ENCODE peak calls at places on chromosomes 13 and 19, in eight cellular contexts. R is neural crest cell, L is astrocyte of the spinal cord, O is Panc1, E is cardiac fibroblast, V is AG10803, F is endothelial cell, H is psoas muscle. S is an unnamed sample.

GRCh38 chr19:13850910-13851753 is 25.8 kb upstream of the NANOS3 start:
- DNase-seq in E (peak), L (peak), F (no peak), O (no peak), V (peak), R (no peak), H (peak), S (no peak)

GRCh38 chr19:54207908-54208783 is 7.5 kb downstream of the RPS9 start:
- DNase-seq in L (peak), F (no peak), O (no peak), E (peak), R (no peak), V (peak), H (no peak), S (no peak)

GRCh38 chr19:10769533-10770491 is 51.9 kb downstream of the DNM2 start:
- DNase-seq in E (peak), V (peak), O (no peak), F (peak), R (no peak), L (no peak), H (peak), S (peak)

GRCh38 chr19:38670921-38671398 is 23.5 kb downstream of the ACTN4 start:
- DNase-seq in L (no peak), F (no peak), V (peak), H (no peak), R (no peak), O (no peak), E (no peak), S (no peak)

GRCh38 chr13:20801704-20802103 is 27.9 kb upstream of the EEF1AKMT1 start:
- DNase-seq in R (no peak), L (no peak), V (no peak), H (no peak), O (no peak), E (no peak), F (no peak), S (no peak)

GRCh38 chr19:35223084-35223790 is 5.3 kb downstream of the FAM187B start:
- DNase-seq in L (no peak), O (no peak), V (no peak), F (no peak), H (no peak), E (no peak), R (no peak), S (no peak)

GRCh38 chr13:51684076-51684475 is 99.8 kb downstream of the WDFY2 start:
- DNase-seq in H (no peak), L (peak), O (no peak), E (peak), V (peak), R (no peak), F (no peak), S (no peak)

GRCh38 chr19:42199440-42200115 is 17.9 kb downstream of the DEDD2 start:
- DNase-seq in V (no peak), H (peak), L (no peak), E (no peak), F (no peak), O (no peak), R (no peak), S (no peak)

GRCh38 chr13:40094056-40094455 is 438.6 kb downstream of the COG6 start:
- DNase-seq in L (no peak), O (no peak), H (no peak), E (no peak), V (no peak), R (no peak), F (no peak), S (no peak)

GRCh38 chr13:40565282-40566148 is 100.9 kb downstream of the FOXO1 start:
- DNase-seq in O (no peak), R (no peak), E (no peak), L (no peak), V (no peak), H (no peak), F (no peak), S (no peak)

GRCh38 chr13:77014906-77015685 is 11.9 kb downstream of the FBXL3 start:
- DNase-seq in F (no peak), L (no peak), V (no peak), R (no peak), H (no peak), O (no peak), E (no peak), S (no peak)

GRCh38 chr13:44237276-44237767 is 136.3 kb upstream of the SERP2 start:
- DNase-seq in H (peak), L (peak), E (peak), R (no peak), F (peak), O (no peak), V (peak), S (no peak)

GRCh38 chr19:6350688-6351087 is 10.6 kb upstream of the CLPP start:
- DNase-seq in V (no peak), O (no peak), L (no peak), H (no peak), F (no peak), E (no peak), R (no peak), S (no peak)

GRCh38 chr13:93201992-93202558 is 24.5 kb upstream of the GPC6 start:
- DNase-seq in E (no peak), O (no peak), L (no peak), H (no peak), V (no peak), F (no peak), R (no peak), S (no peak)

GRCh38 chr13:93318538-93318937 is 91.9 kb downstream of the GPC6 start:
- DNase-seq in V (no peak), F (peak), E (peak), L (no peak), R (no peak), H (no peak), O (no peak), S (no peak)

GRCh38 chr19:54415901-54416621 is 797 bp downstream of the TTYH1 start:
- DNase-seq in V (no peak), H (no peak), O (no peak), E (no peak), R (no peak), F (no peak), L (no peak), S (no peak)

GRCh38 chr13:23763328-23763727 is 125.9 kb downstream of the MIPEP start:
- DNase-seq in L (no peak), E (no peak), V (no peak), F (no peak), H (no peak), R (no peak), O (no peak), S (no peak)

GRCh38 chr13:108496364-108497215 is 132.8 kb upstream of the MYO16 start:
- DNase-seq in H (no peak), E (peak), O (no peak), L (peak), F (peak), V (no peak), R (peak), S (peak)
- TF ChIP-seq CTCF in H (no peak), E (no peak), O (no peak), L (no peak), F (no peak), V (no peak), R (no peak), S (no peak)

DNA sequence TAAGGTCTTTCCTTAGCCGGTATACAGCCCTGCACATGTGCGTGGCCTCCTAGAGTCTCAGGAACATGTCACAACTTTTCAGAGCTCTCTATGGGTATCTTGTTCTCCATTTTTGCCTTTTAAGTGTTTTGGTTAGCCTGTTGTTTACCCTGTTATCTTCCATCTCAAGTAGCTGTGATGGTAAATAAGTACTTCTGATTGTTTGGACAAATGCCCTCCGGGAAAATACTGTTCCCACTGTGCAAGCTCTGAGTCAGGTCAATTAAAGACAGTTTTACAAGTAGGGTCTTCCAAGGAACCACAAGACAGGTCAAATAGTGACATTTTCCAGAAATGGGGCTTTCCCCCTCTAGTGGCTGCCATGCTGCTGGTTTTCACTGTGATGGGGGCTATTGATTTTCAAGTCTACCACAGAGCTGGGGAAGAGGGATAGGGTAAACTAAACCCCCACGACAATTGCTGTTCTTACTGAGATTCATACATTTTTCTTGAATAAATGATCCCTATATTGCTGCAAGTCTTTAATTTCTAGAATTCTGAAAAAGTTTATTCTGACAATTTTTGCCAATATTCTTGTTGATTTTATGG is 109.5 kb downstream of the TM9SF2 start:
- DNase-seq in O (no peak), F (no peak), V (no peak), E (no peak), L (no peak), R (no peak), H (no peak), S (no peak)
- TF ChIP-seq CTCF in O (peak), F (no peak), V (no peak), E (peak), L (peak), R (peak), H (no peak), S (no peak)

GRCh38 chr19:55500368-55500952 is 12.2 kb downstream of the SSC5D start:
- DNase-seq in E (no peak), H (no peak), F (no peak), V (no peak), R (no peak), O (no peak), L (no peak), S (no peak)

GRCh38 chr19:55504981-55505380 is 16.7 kb downstream of the SSC5D start:
- DNase-seq in V (no peak), R (no peak), H (no peak), E (no peak), F (no peak), O (no peak), L (no peak), S (no peak)

GRCh38 chr19:55502197-55502952 is 14.1 kb downstream of the SSC5D start:
- DNase-seq in F (no peak), R (no peak), L (no peak), V (no peak), H (no peak), O (no peak), E (no peak), S (no peak)

GRCh38 chr19:55504252-55504603 is 16.0 kb downstream of the SSC5D start:
- DNase-seq in F (no peak), E (no peak), R (no peak), O (no peak), L (no peak), H (no peak), V (no peak), S (no peak)

DNA sequence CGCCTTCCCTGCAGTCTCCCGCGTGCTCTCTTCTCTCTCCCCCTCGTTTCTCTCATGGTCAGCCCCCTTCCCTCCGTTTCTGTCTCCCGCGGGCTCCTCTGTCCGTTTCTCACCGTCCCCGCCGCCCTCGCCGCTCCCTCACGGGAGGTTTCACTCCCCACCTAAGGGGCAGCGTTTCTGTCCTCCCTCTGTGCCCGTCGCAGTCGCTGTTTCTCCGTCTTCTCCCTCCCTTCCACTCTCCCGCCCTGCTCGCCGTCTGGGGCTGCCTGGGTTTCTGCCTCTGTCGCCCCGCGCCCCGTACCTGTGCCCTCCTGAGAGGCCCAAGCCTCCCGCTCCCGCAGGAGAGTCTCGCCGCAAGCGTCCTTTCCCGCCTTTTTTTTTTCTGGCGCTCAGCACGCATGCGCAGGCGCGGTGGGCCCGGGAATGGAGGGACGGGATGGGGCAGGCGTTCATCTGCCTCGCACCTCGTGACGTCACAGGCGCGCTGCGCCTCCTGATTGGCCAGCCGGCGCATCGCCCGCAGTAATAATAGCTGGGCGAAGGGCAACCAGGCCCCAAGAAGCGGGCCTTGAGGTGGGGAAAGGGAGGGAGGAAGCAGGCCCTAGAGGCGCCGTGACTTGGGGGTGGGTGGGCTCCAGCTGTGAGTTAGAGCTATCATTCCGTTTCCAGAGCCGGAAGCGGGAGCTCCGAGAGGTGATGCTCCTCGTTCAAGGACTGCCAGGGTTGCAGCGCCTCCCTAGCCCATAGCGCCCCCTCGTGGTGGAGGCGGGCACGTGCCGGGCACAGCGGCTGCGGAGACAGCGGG is 15.4 kb downstream of the SSC5D start:
- DNase-seq in V (peak), R (peak), F (peak), O (peak), E (peak), L (peak), H (peak), S (peak)
- TF ChIP-seq CTCF in V (peak), R (peak), F (peak), O (peak), E (peak), L (peak), H (peak), S (peak)

DNA sequence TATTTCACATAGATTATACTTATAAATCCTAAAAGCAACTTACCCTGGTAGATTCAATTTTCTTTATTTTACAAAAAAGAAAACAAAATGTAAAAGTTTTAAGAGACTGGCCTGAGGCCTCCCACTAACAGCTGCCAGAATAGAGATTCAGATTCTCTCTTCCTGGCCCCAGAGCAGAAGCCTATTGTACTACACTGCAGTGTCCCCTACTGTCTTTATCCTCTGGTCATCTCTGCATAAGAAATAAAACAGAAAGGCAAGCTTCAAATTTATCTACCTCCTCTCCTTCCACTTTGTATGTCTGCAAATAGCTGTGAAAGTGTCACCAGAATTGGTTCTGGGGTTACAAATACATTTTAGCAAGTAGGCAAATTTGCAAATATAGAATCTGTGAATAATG is 1004.1 kb upstream of the PCDH9 start:
- DNase-seq in R (no peak), L (peak), H (no peak), E (peak), V (no peak), O (no peak), F (no peak), S (no peak)
- TF ChIP-seq CTCF in R (no peak), L (peak), H (no peak), E (no peak), V (no peak), O (peak), F (no peak), S (no peak)

DNA sequence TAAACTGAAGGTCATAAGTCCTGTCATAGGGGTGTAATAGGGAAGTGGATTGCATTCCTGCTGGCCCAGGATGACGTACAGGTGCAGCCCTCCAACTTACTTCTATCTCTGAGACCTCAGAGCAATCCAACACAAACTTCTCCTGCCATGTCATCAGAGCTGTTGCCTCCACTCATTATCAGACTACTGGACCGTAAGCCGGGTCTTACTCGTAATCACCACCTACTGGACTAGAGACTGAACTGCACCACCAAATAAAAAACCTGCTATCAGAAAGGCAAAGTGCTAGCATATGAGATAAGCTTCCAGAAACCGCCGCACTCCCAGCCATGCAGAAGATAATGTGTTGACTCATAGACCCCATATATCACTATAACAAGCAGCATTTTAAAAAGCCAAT is 102.1 kb downstream of the SLITRK1 start:
- DNase-seq in O (peak), R (no peak), F (peak), L (peak), H (no peak), V (peak), E (peak), S (peak)
- TF ChIP-seq CTCF in O (peak), R (peak), F (peak), L (peak), H (no peak), V (peak), E (peak), S (peak)

DNA sequence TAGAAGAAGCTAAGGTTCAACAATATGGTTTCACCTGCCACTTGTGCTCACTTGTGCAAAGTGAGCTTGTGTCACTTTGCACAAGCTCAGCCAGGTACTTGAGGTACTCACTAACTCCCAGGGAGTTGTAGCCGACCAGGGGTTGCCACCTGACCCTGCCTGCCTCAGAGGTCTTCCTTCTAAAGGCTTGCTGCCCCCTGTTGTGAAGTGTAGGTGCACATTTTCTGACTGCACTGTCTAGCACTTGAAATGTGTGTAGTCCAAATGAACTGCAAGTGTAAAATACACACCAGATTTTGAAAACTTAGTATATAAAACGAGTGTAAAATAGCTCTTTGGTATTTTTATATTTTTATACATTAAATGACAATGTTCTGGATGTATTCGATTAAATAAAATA is 230.8 kb downstream of the DLEU7 start:
- DNase-seq in V (no peak), R (no peak), O (no peak), E (no peak), H (no peak), L (no peak), F (no peak), S (peak)
- TF ChIP-seq CTCF in V (no peak), R (no peak), O (peak), E (no peak), H (no peak), L (no peak), F (no peak), S (no peak)

S was measured in nephron progenitor cell.